ENCODE peak calls at places on chromosomes 3 and 15, in five cellular contexts. X, U, S, R and K are unnamed samples.

GRCh38 chr3:182484682-182485081 is 308.6 kb upstream of the ATP11B start:
- DNase-seq in S (no peak), R (no peak), X (no peak), U (no peak), K (no peak)

GRCh38 chr3:169354774-169355501 is 308.6 kb downstream of the MECOM start:
- DNase-seq in U (no peak), R (no peak), S (no peak), X (no peak), K (no peak)

GRCh38 chr3:130876594-130876993 is 17.3 kb upstream of the ATP2C1 start:
- DNase-seq in U (no peak), S (no peak), R (no peak), X (no peak), K (no peak)

GRCh38 chr3:14949126-14949525 is 1.7 kb downstream of the NR2C2 start:
- DNase-seq in X (no peak), S (no peak), R (no peak), U (no peak), K (no peak)

GRCh38 chr3:194135516-194135805 is 487 bp upstream of the HES1 start:
- DNase-seq in R (no peak), U (no peak), S (no peak), X (no peak), K (no peak)

GRCh38 chr3:172260381-172260780 is 187.9 kb downstream of the GHSR start:
- DNase-seq in S (no peak), X (no peak), U (no peak), R (no peak), K (no peak)

GRCh38 chr15:40843885-40844542 is at the start of gene SPINT1:
- DNase-seq in R (peak), S (peak), X (peak), U (no peak), K (peak)

GRCh38 chr3:12934431-12934830 is 93.1 kb upstream of the RPL32 start:
- DNase-seq in R (peak), U (no peak), S (no peak), X (no peak), K (no peak)

GRCh38 chr15:33161209-33161608 is 33.3 kb downstream of the FMN1 start:
- DNase-seq in S (no peak), R (no peak), X (no peak), U (no peak), K (no peak)